ENCODE peak calls at places on chromosomes 2 and 18, in nine cellular contexts. One of them, this sample, is unnamed.

GRCh38 chr2:19124135-19124534 is 234.3 kb downstream of the OSR1 start:
- DNase-seq in T-helper 2 cell: peak
- DNase-seq in stimulated activated CD8-positive, alpha-beta memory T cell treated with anti-CD3 and anti-CD28 coated beads, Interleukin-2, amount 100 ng/mL, for 1 hour: no peak
- DNase-seq in NCI-H2227 treated with DMSO at 0.1 percent for 48 hours: no peak
- DNase-seq in iPS-NIHi11: no peak
- DNase-seq in stimulated activated CD4-positive, alpha-beta T cell treated with anti-CD3 and anti-CD28 coated beads, Interleukin-15, amount 100 ng/mL, for 24 hours: no peak
- DNase-seq in uterus: no peak
- DNase-seq in HEK293T: no peak
- DNase-seq in AG04450: peak
- DNase-seq in this sample: no peak

GRCh38 chr2:233267516-233268245 is 16.2 kb downstream of the ATG16L1 start:
- DNase-seq in T-helper 2 cell: peak
- DNase-seq in stimulated activated CD8-positive, alpha-beta memory T cell treated with anti-CD3 and anti-CD28 coated beads, Interleukin-2, amount 100 ng/mL, for 1 hour: peak
- DNase-seq in NCI-H2227 treated with DMSO at 0.1 percent for 48 hours: no peak
- DNase-seq in iPS-NIHi11: no peak
- DNase-seq in stimulated activated CD4-positive, alpha-beta T cell treated with anti-CD3 and anti-CD28 coated beads, Interleukin-15, amount 100 ng/mL, for 24 hours: peak
- DNase-seq in uterus: no peak
- DNase-seq in HEK293T: no peak
- DNase-seq in AG04450: no peak
- DNase-seq in this sample: no peak

GRCh38 chr2:65061910-65062339 is 5.7 kb downstream of the CEP68 start:
- DNase-seq in T-helper 2 cell: no peak
- DNase-seq in stimulated activated CD8-positive, alpha-beta memory T cell treated with anti-CD3 and anti-CD28 coated beads, Interleukin-2, amount 100 ng/mL, for 1 hour: no peak
- DNase-seq in NCI-H2227 treated with DMSO at 0.1 percent for 48 hours: no peak
- DNase-seq in iPS-NIHi11: no peak
- DNase-seq in stimulated activated CD4-positive, alpha-beta T cell treated with anti-CD3 and anti-CD28 coated beads, Interleukin-15, amount 100 ng/mL, for 24 hours: no peak
- DNase-seq in uterus: no peak
- DNase-seq in HEK293T: no peak
- DNase-seq in AG04450: no peak
- DNase-seq in this sample: no peak

GRCh38 chr18:34709104-34709503 is 994 bp upstream of the DTNA start:
- DNase-seq in T-helper 2 cell: no peak
- DNase-seq in stimulated activated CD8-positive, alpha-beta memory T cell treated with anti-CD3 and anti-CD28 coated beads, Interleukin-2, amount 100 ng/mL, for 1 hour: no peak
- DNase-seq in NCI-H2227 treated with DMSO at 0.1 percent for 48 hours: no peak
- DNase-seq in iPS-NIHi11: no peak
- DNase-seq in stimulated activated CD4-positive, alpha-beta T cell treated with anti-CD3 and anti-CD28 coated beads, Interleukin-15, amount 100 ng/mL, for 24 hours: no peak
- DNase-seq in uterus: peak
- DNase-seq in HEK293T: no peak
- DNase-seq in AG04450: peak
- DNase-seq in this sample: peak

GRCh38 chr2:120770641-120771040 is 35.0 kb downstream of the GLI2 start:
- DNase-seq in T-helper 2 cell: no peak
- DNase-seq in stimulated activated CD8-positive, alpha-beta memory T cell treated with anti-CD3 and anti-CD28 coated beads, Interleukin-2, amount 100 ng/mL, for 1 hour: no peak
- DNase-seq in NCI-H2227 treated with DMSO at 0.1 percent for 48 hours: no peak
- DNase-seq in iPS-NIHi11: no peak
- DNase-seq in stimulated activated CD4-positive, alpha-beta T cell treated with anti-CD3 and anti-CD28 coated beads, Interleukin-15, amount 100 ng/mL, for 24 hours: no peak
- DNase-seq in uterus: no peak
- DNase-seq in HEK293T: no peak
- DNase-seq in AG04450: no peak
- DNase-seq in this sample: no peak

GRCh38 chr18:9775172-9775571 is 67.1 kb downstream of the RAB31 start:
- DNase-seq in T-helper 2 cell: no peak
- DNase-seq in stimulated activated CD8-positive, alpha-beta memory T cell treated with anti-CD3 and anti-CD28 coated beads, Interleukin-2, amount 100 ng/mL, for 1 hour: no peak
- DNase-seq in NCI-H2227 treated with DMSO at 0.1 percent for 48 hours: no peak
- DNase-seq in iPS-NIHi11: no peak
- DNase-seq in stimulated activated CD4-positive, alpha-beta T cell treated with anti-CD3 and anti-CD28 coated beads, Interleukin-15, amount 100 ng/mL, for 24 hours: no peak
- DNase-seq in uterus: no peak
- DNase-seq in HEK293T: no peak
- DNase-seq in AG04450: no peak
- DNase-seq in this sample: no peak

GRCh38 chr2:240212425-240213225 is 72.2 kb upstream of the OTOS start:
- DNase-seq in T-helper 2 cell: no peak
- DNase-seq in stimulated activated CD8-positive, alpha-beta memory T cell treated with anti-CD3 and anti-CD28 coated beads, Interleukin-2, amount 100 ng/mL, for 1 hour: no peak
- DNase-seq in NCI-H2227 treated with DMSO at 0.1 percent for 48 hours: no peak
- DNase-seq in iPS-NIHi11: no peak
- DNase-seq in stimulated activated CD4-positive, alpha-beta T cell treated with anti-CD3 and anti-CD28 coated beads, Interleukin-15, amount 100 ng/mL, for 24 hours: no peak
- DNase-seq in uterus: no peak
- DNase-seq in HEK293T: no peak
- DNase-seq in AG04450: no peak
- DNase-seq in this sample: no peak

GRCh38 chr2:26894136-26894535 is 46.2 kb downstream of the DPYSL5 start:
- DNase-seq in T-helper 2 cell: no peak
- DNase-seq in stimulated activated CD8-positive, alpha-beta memory T cell treated with anti-CD3 and anti-CD28 coated beads, Interleukin-2, amount 100 ng/mL, for 1 hour: no peak
- DNase-seq in NCI-H2227 treated with DMSO at 0.1 percent for 48 hours: no peak
- DNase-seq in iPS-NIHi11: no peak
- DNase-seq in stimulated activated CD4-positive, alpha-beta T cell treated with anti-CD3 and anti-CD28 coated beads, Interleukin-15, amount 100 ng/mL, for 24 hours: no peak
- DNase-seq in uterus: no peak
- DNase-seq in HEK293T: no peak
- DNase-seq in AG04450: no peak
- DNase-seq in this sample: no peak

GRCh38 chr2:153873062-153874048 is 1.6 kb downstream of the GALNT13 start:
- DNase-seq in T-helper 2 cell: no peak
- DNase-seq in stimulated activated CD8-positive, alpha-beta memory T cell treated with anti-CD3 and anti-CD28 coated beads, Interleukin-2, amount 100 ng/mL, for 1 hour: no peak
- DNase-seq in NCI-H2227 treated with DMSO at 0.1 percent for 48 hours: peak
- DNase-seq in iPS-NIHi11: peak
- DNase-seq in stimulated activated CD4-positive, alpha-beta T cell treated with anti-CD3 and anti-CD28 coated beads, Interleukin-15, amount 100 ng/mL, for 24 hours: no peak
- DNase-seq in uterus: no peak
- DNase-seq in HEK293T: peak
- DNase-seq in AG04450: no peak
- DNase-seq in this sample: no peak

GRCh38 chr2:188601391-188601790 is 309.7 kb downstream of the GULP1 start:
- DNase-seq in T-helper 2 cell: no peak
- DNase-seq in stimulated activated CD8-positive, alpha-beta memory T cell treated with anti-CD3 and anti-CD28 coated beads, Interleukin-2, amount 100 ng/mL, for 1 hour: no peak
- DNase-seq in NCI-H2227 treated with DMSO at 0.1 percent for 48 hours: no peak
- DNase-seq in iPS-NIHi11: no peak
- DNase-seq in stimulated activated CD4-positive, alpha-beta T cell treated with anti-CD3 and anti-CD28 coated beads, Interleukin-15, amount 100 ng/mL, for 24 hours: no peak
- DNase-seq in uterus: no peak
- DNase-seq in HEK293T: no peak
- DNase-seq in AG04450: no peak
- DNase-seq in this sample: no peak

GRCh38 chr2:9806298-9806610 is 37.0 kb upstream of the TAF1B start:
- DNase-seq in T-helper 2 cell: no peak
- DNase-seq in stimulated activated CD8-positive, alpha-beta memory T cell treated with anti-CD3 and anti-CD28 coated beads, Interleukin-2, amount 100 ng/mL, for 1 hour: no peak
- DNase-seq in NCI-H2227 treated with DMSO at 0.1 percent for 48 hours: no peak
- DNase-seq in iPS-NIHi11: no peak
- DNase-seq in stimulated activated CD4-positive, alpha-beta T cell treated with anti-CD3 and anti-CD28 coated beads, Interleukin-15, amount 100 ng/mL, for 24 hours: no peak
- DNase-seq in uterus: no peak
- DNase-seq in HEK293T: no peak
- DNase-seq in AG04450: no peak
- DNase-seq in this sample: no peak

GRCh38 chr18:57909620-57910019 is 106.5 kb upstream of the ATP8B1 start:
- DNase-seq in T-helper 2 cell: no peak
- DNase-seq in stimulated activated CD8-positive, alpha-beta memory T cell treated with anti-CD3 and anti-CD28 coated beads, Interleukin-2, amount 100 ng/mL, for 1 hour: no peak
- DNase-seq in NCI-H2227 treated with DMSO at 0.1 percent for 48 hours: no peak
- DNase-seq in iPS-NIHi11: no peak
- DNase-seq in stimulated activated CD4-positive, alpha-beta T cell treated with anti-CD3 and anti-CD28 coated beads, Interleukin-15, amount 100 ng/mL, for 24 hours: no peak
- DNase-seq in uterus: no peak
- DNase-seq in HEK293T: no peak
- DNase-seq in AG04450: no peak
- DNase-seq in this sample: no peak

GRCh38 chr2:138485019-138485418 is 16.6 kb upstream of the SPOPL start:
- DNase-seq in T-helper 2 cell: no peak
- DNase-seq in stimulated activated CD8-positive, alpha-beta memory T cell treated with anti-CD3 and anti-CD28 coated beads, Interleukin-2, amount 100 ng/mL, for 1 hour: no peak
- DNase-seq in NCI-H2227 treated with DMSO at 0.1 percent for 48 hours: no peak
- DNase-seq in iPS-NIHi11: no peak
- DNase-seq in stimulated activated CD4-positive, alpha-beta T cell treated with anti-CD3 and anti-CD28 coated beads, Interleukin-15, amount 100 ng/mL, for 24 hours: no peak
- DNase-seq in uterus: no peak
- DNase-seq in HEK293T: no peak
- DNase-seq in AG04450: no peak
- DNase-seq in this sample: no peak

GRCh38 chr2:224169847-224170246 is 130.8 kb upstream of the SERPINE2 start:
- DNase-seq in T-helper 2 cell: no peak
- DNase-seq in stimulated activated CD8-positive, alpha-beta memory T cell treated with anti-CD3 and anti-CD28 coated beads, Interleukin-2, amount 100 ng/mL, for 1 hour: no peak
- DNase-seq in NCI-H2227 treated with DMSO at 0.1 percent for 48 hours: no peak
- DNase-seq in iPS-NIHi11: no peak
- DNase-seq in stimulated activated CD4-positive, alpha-beta T cell treated with anti-CD3 and anti-CD28 coated beads, Interleukin-15, amount 100 ng/mL, for 24 hours: no peak
- DNase-seq in uterus: no peak
- DNase-seq in HEK293T: no peak
- DNase-seq in AG04450: no peak
- DNase-seq in this sample: no peak